ENCODE peak calls at places on chromosomes 11 and 22, in ten cellular contexts. U, G, M, H, Y, I, R, E, J and Z are unnamed samples.
A peak's percentile ranks its signal among the peaks of the same experiment; 100 is the strongest.

GRCh38 chr22:48898524-48899377 is 928.9 kb downstream of the BRD1 start:
- DNase-seq in G (no peak), H (no peak), M (no peak), I (no peak), R (no peak), U (no peak), E (no peak), Y (no peak), J (no peak), Z (no peak)

GRCh38 chr11:69160296-69161116 is 4.8 kb downstream of the SMIM38 start:
- DNase-seq in U (no peak), H (no peak), R (no peak), Y (no peak), E (no peak), I (no peak), G (no peak), J (no peak), M (no peak), Z (no peak)

GRCh38 chr11:112016765-112017356 is 8.3 kb upstream of the DLAT start:
- DNase-seq in M (no peak), Y (no peak), I (peak; percentile 50), J (no peak), H (no peak), E (no peak), U (no peak), R (no peak), G (no peak), Z (peak; percentile 59)

GRCh38 chr11:23765862-23766261 is 731.0 kb upstream of the LUZP2 start:
- DNase-seq in U (no peak), J (no peak), G (no peak), R (no peak), H (no peak), M (no peak), E (no peak), I (peak; percentile 79), Y (no peak), Z (no peak)

GRCh38 chr11:125300791-125301218 is 136.3 kb downstream of the PKNOX2 start:
- DNase-seq in E (no peak), I (peak; percentile 79), M (peak; percentile 61), J (no peak), H (no peak), Y (no peak), R (no peak), G (no peak), U (peak; percentile 27), Z (peak; percentile 1)

GRCh38 chr22:47375621-47376321 is 613.3 kb downstream of the TBC1D22A start:
- DNase-seq in E (no peak), J (no peak), Y (peak; percentile 24), G (no peak), U (no peak), H (no peak), M (no peak), R (no peak), I (no peak), Z (no peak)

GRCh38 chr11:36363361-36364272 is 67.5 kb downstream of the PRR5L start:
- DNase-seq in M (no peak), I (no peak), R (no peak), J (peak; percentile 40), Y (no peak), H (no peak), E (no peak), U (no peak), G (no peak), Z (no peak)

GRCh38 chr22:45240137-45240809 is 421 bp downstream of the KIAA0930 start:
- DNase-seq in U (no peak), E (no peak), J (peak; percentile 41), I (no peak), G (no peak), R (peak; percentile 57), Y (no peak), M (no peak), H (peak; percentile 43), Z (no peak)

GRCh38 chr11:10603721-10604297 is 35.3 kb upstream of the LYVE1 start:
- DNase-seq in H (no peak), E (no peak), Y (no peak), R (no peak), I (no peak), M (no peak), G (no peak), U (no peak), J (no peak), Z (no peak)

GRCh38 chr11:59765068-59765770 is 10.0 kb downstream of the STX3 start:
- DNase-seq in M (no peak), R (no peak), I (no peak), J (no peak), U (no peak), Y (no peak), H (no peak), G (no peak), E (no peak), Z (no peak)

GRCh38 chr22:23193420-23193819 is 13.1 kb downstream of the BCR start:
- DNase-seq in I (no peak), G (no peak), H (no peak), M (no peak), U (no peak), E (no peak), Y (no peak), R (no peak), J (no peak), Z (no peak)

GRCh38 chr22:23193882-23194281 is 13.6 kb downstream of the BCR start:
- DNase-seq in J (no peak), E (no peak), M (no peak), H (no peak), U (no peak), G (no peak), I (peak; percentile 27), R (no peak), Y (no peak), Z (no peak)

GRCh38 chr22:23199159-23199558 is 18.9 kb downstream of the BCR start:
- DNase-seq in U (no peak), G (no peak), J (no peak), Y (no peak), R (no peak), I (peak; percentile 73), M (no peak), H (no peak), E (no peak), Z (no peak)

GRCh38 chr22:23197836-23198235 is 17.5 kb downstream of the BCR start:
- DNase-seq in M (no peak), J (no peak), R (no peak), U (no peak), I (no peak), G (no peak), Y (no peak), H (no peak), E (no peak), Z (no peak)

DNA sequence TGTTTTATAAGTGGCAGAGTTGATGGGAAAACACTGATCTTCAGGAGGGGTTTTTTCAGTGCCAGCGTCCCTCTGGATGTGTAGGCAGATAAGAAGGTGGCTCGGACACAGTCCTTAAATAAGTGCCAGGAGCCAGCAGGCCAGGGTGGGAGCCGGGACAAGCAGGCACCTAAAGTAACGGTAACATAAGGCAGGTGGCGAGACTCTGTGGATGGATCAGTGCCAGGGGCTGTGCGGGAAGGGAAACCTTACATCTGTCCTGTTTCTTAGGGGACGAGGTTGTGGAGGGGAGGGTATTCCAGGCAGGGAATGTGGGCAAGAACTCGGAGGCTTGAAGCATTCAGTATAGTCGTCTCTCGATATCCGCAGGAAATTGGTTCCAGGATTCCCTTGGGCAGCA is 15.9 kb downstream of the BCR start:
- DNase-seq in Y (no peak), R (no peak), I (no peak), G (no peak), J (no peak), U (no peak), M (no peak), H (no peak), E (no peak), Z (no peak)
- TF ChIP-seq CTCF in Y (no peak), R (no peak), I (no peak), G (no peak), J (no peak), U (no peak), M (no peak), H (no peak), E (no peak), Z (no peak)

GRCh38 chr11:116736763-116737162 is 36.0 kb downstream of the BUD13 start:
- DNase-seq in Y (no peak), U (no peak), M (no peak), G (no peak), J (peak; percentile 22), R (no peak), H (no peak), E (no peak), I (no peak), Z (no peak)
- TF ChIP-seq CTCF in Y (no peak), U (no peak), M (no peak), G (no peak), J (peak; percentile 65), R (peak; percentile 28), H (no peak), E (no peak), I (no peak), Z (no peak)

GRCh38 chr22:41684194-41684593 is 4.5 kb downstream of the SNU13 start:
- DNase-seq in E (no peak), H (no peak), Y (no peak), G (no peak), J (no peak), U (no peak), M (no peak), I (no peak), R (no peak), Z (no peak)

GRCh38 chr22:41682033-41682807 is 6.4 kb downstream of the SNU13 start:
- DNase-seq in J (peak; percentile 81), R (peak; percentile 89), H (peak; percentile 90), Y (peak; percentile 88), G (peak; percentile 86), I (peak; percentile 88), E (peak; percentile 82), U (no peak), M (no peak), Z (peak; percentile 62)

GRCh38 chr22:41683616-41684015 is 5.1 kb downstream of the SNU13 start:
- DNase-seq in J (no peak), H (no peak), R (no peak), U (no peak), M (no peak), E (no peak), G (no peak), I (no peak), Y (no peak), Z (no peak)

GRCh38 chr22:41683052-41683451 is 5.6 kb downstream of the SNU13 start:
- DNase-seq in I (no peak), J (no peak), H (no peak), U (no peak), G (no peak), R (no peak), Y (peak; percentile 17), M (no peak), E (no peak), Z (no peak)

GRCh38 chr22:41681616-41682015 is 7.1 kb downstream of the SNU13 start:
- DNase-seq in R (no peak), U (no peak), Y (peak; percentile 24), J (peak; percentile 36), M (no peak), G (no peak), I (no peak), H (no peak), E (no peak), Z (no peak)
- TF ChIP-seq CTCF in R (no peak), U (no peak), Y (no peak), J (peak; percentile 8), M (no peak), G (no peak), I (no peak), H (no peak), E (no peak), Z (no peak)

DNA sequence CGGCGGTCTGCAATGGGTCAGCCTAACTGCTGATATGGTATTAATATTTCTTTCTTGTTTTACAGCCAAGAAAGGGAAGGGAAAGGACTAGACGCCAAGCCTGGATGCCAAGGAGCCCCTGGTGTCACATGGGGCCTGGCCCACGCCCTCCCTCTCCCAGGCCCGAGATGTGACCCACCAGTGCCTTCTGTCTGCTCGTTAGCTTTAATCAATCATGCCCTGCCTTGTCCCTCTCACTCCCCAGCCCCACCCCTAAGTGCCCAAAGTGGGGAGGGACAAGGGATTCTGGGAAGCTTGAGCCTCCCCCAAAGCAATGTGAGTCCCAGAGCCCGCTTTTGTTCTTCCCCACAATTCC is 1.9 kb downstream of the MDK start:
- DNase-seq in G (no peak), Y (no peak), H (no peak), E (no peak), M (no peak), U (no peak), R (no peak), I (no peak), J (no peak), Z (no peak)
- TF ChIP-seq CTCF in G (no peak), Y (no peak), H (no peak), E (no peak), M (no peak), U (no peak), R (no peak), I (no peak), J (peak; percentile 14), Z (no peak)